ENCODE peak calls at places on chromosomes 4 and X, in five cellular contexts. A is stimulated activated CD4-positive, alpha-beta T cell treated with anti-CD3 and anti-CD28 coated beads, Interleukin-1b, Interleukin-23, amount 100 ng/mL, for 4 hours; C is GM18507; O is retina; M is NCI-H446 treated with DMSO at 0.1 percent for 48 hours. K is an unnamed sample.

GRCh38 chr4:1383728-1384591 is 22.3 kb downstream of the NKX1-1 start:
- DNase-seq in C (no peak), M (no peak), A (no peak), O (no peak), K (no peak)

GRCh38 chr4:90171491-90171890 is 44.3 kb downstream of the CCSER1 start:
- DNase-seq in A (no peak), C (no peak), O (no peak), M (no peak), K (no peak)

GRCh38 chrX:41043950-41044349 is 41.3 kb upstream of the USP9X start:
- DNase-seq in A (no peak), C (no peak), O (no peak), M (no peak), K (no peak)

GRCh38 chrX:74104356-74105065 is 199.5 kb upstream of the ZCCHC13 start:
- DNase-seq in A (no peak), C (no peak), M (no peak), O (no peak), K (no peak)

GRCh38 chrX:110003167-110004156 is 548 bp downstream of the TMEM164 start:
- DNase-seq in O (peak), C (no peak), M (no peak), A (peak), K (no peak)

GRCh38 chr4:114599231-114600065 is 841 bp downstream of the UGT8 start:
- DNase-seq in M (no peak), A (no peak), C (no peak), O (peak), K (peak)

GRCh38 chrX:48472225-48472624 is 2.2 kb upstream of the SLC38A5 start:
- DNase-seq in C (no peak), M (no peak), A (no peak), O (no peak), K (no peak)

GRCh38 chr4:4395849-4396627 is 9.1 kb downstream of the NSG1 start:
- DNase-seq in C (no peak), O (peak), M (no peak), A (no peak), K (no peak)

GRCh38 chrX:153672531-153673397 is 849 bp downstream of the PNCK start:
- DNase-seq in C (no peak), M (no peak), A (no peak), O (no peak), K (no peak)

GRCh38 chr4:71239365-71239764 is 99.5 kb upstream of the SLC4A4 start:
- DNase-seq in O (no peak), A (no peak), M (no peak), C (no peak), K (no peak)

GRCh38 chr4:183987529-183987946 is 82.4 kb downstream of the STOX2 start:
- DNase-seq in M (no peak), O (peak), C (no peak), A (no peak), K (peak)

GRCh38 chr4:139835006-139835405 is 169.4 kb downstream of the MGST2 start:
- DNase-seq in M (no peak), C (no peak), O (no peak), A (no peak), K (no peak)

GRCh38 chr4:40515037-40515397 is 114.6 kb downstream of the RBM47 start:
- DNase-seq in O (no peak), M (no peak), C (no peak), A (no peak), K (peak)

GRCh38 chrX:21398424-21398823 is 24.2 kb downstream of the CNKSR2 start:
- DNase-seq in C (no peak), A (no peak), M (no peak), O (no peak), K (no peak)

GRCh38 chrX:26032141-26032917 is 105.8 kb upstream of the MAGEB18 start:
- DNase-seq in M (no peak), O (no peak), A (no peak), C (no peak), K (no peak)

GRCh38 chr4:113869743-113870375 is 108.3 kb upstream of the CAMK2D start:
- DNase-seq in M (no peak), A (peak), O (no peak), C (peak), K (no peak)

GRCh38 chrX:71667328-71668247 is at the start of gene LOC101059915:
- DNase-seq in M (peak), C (no peak), O (no peak), A (no peak), K (no peak)

GRCh38 chrX:24231169-24231568 is 81.6 kb downstream of the ZFX start:
- DNase-seq in O (no peak), M (no peak), C (no peak), A (no peak), K (no peak)

GRCh38 chr4:110633358-110634319 is 10.8 kb upstream of the PITX2 start:
- DNase-seq in C (no peak), A (no peak), O (peak), M (no peak), K (no peak)